ENCODE peak calls at places on chromosomes 1 and 21, in eight cellular contexts. A is neural crest cell, R is kidney epithelial cell, B is M059J, Y is NCI-H2029, Z is amniotic stem cell, X is mesenteric fat pad, P is bronchial epithelial cell. S is an unnamed sample.

GRCh38 chr21:37153935-37154350 is 80.9 kb downstream of the TTC3 start:
- DNase-seq in A (no peak), R (no peak), B (no peak), Y (no peak), Z (no peak), X (no peak), P (no peak), S (no peak)

GRCh38 chr1:87684786-87685185 is 356.1 kb downstream of the LMO4 start:
- DNase-seq in A (no peak), R (no peak), B (peak; percentile 70), Y (peak; percentile 22), Z (no peak), X (no peak), P (peak; percentile 48), S (no peak)

GRCh38 chr21:33989440-33989839 is 73.8 kb upstream of the ATP5PO start:
- DNase-seq in A (no peak), R (no peak), B (no peak), Y (no peak), Z (no peak), X (no peak), P (no peak), S (no peak)

GRCh38 chr1:155294520-155295182 is 6.6 kb downstream of the PKLR start:
- DNase-seq in A (no peak), R (no peak), B (no peak), Y (no peak), Z (no peak), X (no peak), P (no peak), S (no peak)

GRCh38 chr21:27397578-27397977 is 430.7 kb upstream of the ADAMTS5 start:
- DNase-seq in A (no peak), R (no peak), B (no peak), Y (no peak), Z (no peak), X (no peak), P (no peak), S (no peak)

GRCh38 chr1:204196068-204196795 is at the start of gene KISS1:
- DNase-seq in A (no peak), R (no peak), B (no peak), Y (no peak), Z (no peak), X (no peak), P (no peak), S (no peak)

GRCh38 chr1:41950820-41951219 is 32.1 kb upstream of the HIVEP3 start:
- DNase-seq in A (no peak), R (no peak), B (peak; percentile 37), Y (no peak), Z (no peak), X (no peak), P (peak; percentile 29), S (peak; percentile 40)

GRCh38 chr1:23592209-23592905 is 33.1 kb upstream of the ID3 start:
- DNase-seq in A (no peak), R (no peak), B (no peak), Y (no peak), Z (no peak), X (no peak), P (peak; percentile 87), S (no peak)

GRCh38 chr1:21891081-21891480 is 46.0 kb downstream of the HSPG2 start:
- DNase-seq in A (no peak), R (no peak), B (no peak), Y (no peak), Z (no peak), X (no peak), P (no peak), S (no peak)

GRCh38 chr1:177546346-177546745 is 375.6 kb downstream of the BRINP2 start:
- DNase-seq in A (no peak), R (no peak), B (no peak), Y (no peak), Z (no peak), X (no peak), P (peak; percentile 45), S (no peak)

GRCh38 chr1:99266731-99267130 is 2.4 kb downstream of the PLPPR4 start:
- DNase-seq in A (no peak), R (no peak), B (peak; percentile 90), Y (no peak), Z (peak; percentile 44), X (no peak), P (peak; percentile 21), S (no peak)

GRCh38 chr1:36089393-36090121 is 865 bp downstream of the ADPRS start:
- DNase-seq in A (no peak), R (no peak), B (peak; percentile 37), Y (no peak), Z (no peak), X (peak; percentile 83), P (no peak), S (no peak)

GRCh38 chr1:111620412-111620971 is 903 bp downstream of the RAP1A start:
- DNase-seq in A (no peak), R (no peak), B (no peak), Y (no peak), Z (no peak), X (no peak), P (peak; percentile 25), S (no peak)

GRCh38 chr21:28337319-28337718 is 655.4 kb downstream of the LTN1 start:
- DNase-seq in A (no peak), R (no peak), B (peak; percentile 65), Y (no peak), Z (peak; percentile 58), X (no peak), P (peak; percentile 61), S (no peak)

GRCh38 chr1:9292361-9293240 is at the start of gene SPSB1:
- DNase-seq in A (peak; percentile 40), R (no peak), B (peak; percentile 76), Y (peak; percentile 50), Z (peak; percentile 56), X (no peak), P (peak; percentile 48), S (no peak)

GRCh38 chr1:92691937-92692336 is 93.0 kb downstream of the EVI5 start:
- DNase-seq in A (no peak), R (no peak), B (no peak), Y (no peak), Z (no peak), X (no peak), P (no peak), S (no peak)

GRCh38 chr1:26853600-26853999 is 9.3 kb upstream of the SFN start:
- DNase-seq in A (no peak), R (no peak), B (no peak), Y (no peak), Z (no peak), X (no peak), P (no peak), S (no peak)

GRCh38 chr1:7642418-7642704 is 128.7 kb upstream of the VAMP3 start:
- DNase-seq in A (no peak), R (no peak), B (no peak), Y (no peak), Z (no peak), X (no peak), P (no peak), S (no peak)

GRCh38 chr1:40917995-40918711 is 56.0 kb upstream of the CITED4 start:
- DNase-seq in A (no peak), R (no peak), B (no peak), Y (no peak), Z (no peak), X (peak; percentile 64), P (no peak), S (no peak)

GRCh38 chr21:15687208-15687607 is 42.6 kb upstream of the USP25 start:
- DNase-seq in A (no peak), R (no peak), B (peak; percentile 63), Y (no peak), Z (no peak), X (no peak), P (peak; percentile 25), S (no peak)

GRCh38 chr1:199272107-199272506 is 633.3 kb downstream of the PTPRC start:
- DNase-seq in A (no peak), R (peak; percentile 50), B (peak; percentile 92), Y (no peak), Z (peak; percentile 39), X (no peak), P (peak; percentile 54), S (no peak)

GRCh38 chr1:76868916-76869315 is 1.6 kb downstream of the ST6GALNAC5 start:
- DNase-seq in A (peak; percentile 20), R (no peak), B (no peak), Y (no peak), Z (no peak), X (no peak), P (no peak), S (no peak)

GRCh38 chr1:178645826-178646200 is 79.2 kb upstream of the RALGPS2 start:
- DNase-seq in A (no peak), R (no peak), B (peak; percentile 71), Y (no peak), Z (no peak), X (no peak), P (no peak), S (no peak)

GRCh38 chr1:162631546-162632233 is 574 bp upstream of the DDR2 start:
- DNase-seq in A (no peak), R (no peak), B (peak; percentile 27), Y (no peak), Z (peak; percentile 18), X (no peak), P (no peak), S (no peak)

GRCh38 chr1:230641900-230642262 is 400 bp upstream of the COG2 start:
- DNase-seq in A (no peak), R (no peak), B (peak; percentile 1), Y (no peak), Z (no peak), X (no peak), P (no peak), S (no peak)

GRCh38 chr1:165352442-165353293 is 3.8 kb downstream of the LMX1A start:
- DNase-seq in A (peak; percentile 9), R (no peak), B (no peak), Y (no peak), Z (no peak), X (no peak), P (no peak), S (no peak)

GRCh38 chr21:28737671-28738279 is 254.9 kb downstream of the LTN1 start:
- DNase-seq in A (no peak), R (no peak), B (peak; percentile 32), Y (peak; percentile 22), Z (no peak), X (no peak), P (peak; percentile 80), S (no peak)

GRCh38 chr1:21634481-21635137 is 34.5 kb downstream of the RAP1GAP start:
- DNase-seq in A (no peak), R (no peak), B (no peak), Y (peak; percentile 59), Z (no peak), X (no peak), P (no peak), S (no peak)

GRCh38 chr1:99766378-99766800 is at the start of gene FRRS1:
- DNase-seq in A (peak; percentile 30), R (peak; percentile 65), B (peak; percentile 93), Y (peak; percentile 75), Z (peak; percentile 56), X (no peak), P (peak; percentile 93), S (no peak)

GRCh38 chr1:67432745-67433144 is 2.5 kb upstream of the SERBP1 start:
- DNase-seq in A (no peak), R (no peak), B (no peak), Y (no peak), Z (no peak), X (no peak), P (no peak), S (no peak)

GRCh38 chr1:2633401-2633935 is 652 bp upstream of the MMEL1 start:
- DNase-seq in A (no peak), R (no peak), B (no peak), Y (no peak), Z (no peak), X (no peak), P (no peak), S (no peak)

GRCh38 chr21:29647353-29647781 is 292.4 kb downstream of the GRIK1 start:
- DNase-seq in A (no peak), R (no peak), B (peak; percentile 13), Y (no peak), Z (no peak), X (no peak), P (no peak), S (no peak)

GRCh38 chr1:39098569-39099250 is 72.6 kb downstream of the NDUFS5 start:
- DNase-seq in A (peak; percentile 57), R (peak; percentile 83), B (peak; percentile 94), Y (peak; percentile 100), Z (peak; percentile 92), X (no peak), P (peak; percentile 78), S (peak; percentile 78)

GRCh38 chr1:6794164-6794563 is 8.9 kb downstream of the CAMTA1 start:
- DNase-seq in A (no peak), R (no peak), B (peak; percentile 64), Y (peak; percentile 8), Z (no peak), X (no peak), P (peak; percentile 37), S (no peak)